ENCODE peak calls at places on chromosome 9, in eight cellular contexts. U is psoas muscle, G is GM13976, K is osteocyte, P is endothelial cell, D is brain microvascular endothelial cell, W is tibial artery, B is fibroblast of lung. O is an unnamed sample.

GRCh38 chr9:83754383-83754977 is 46.7 kb upstream of the UBQLN1 start:
- DNase-seq in W (no peak), G (peak; percentile 17), P (no peak), U (no peak), K (no peak), D (no peak), B (no peak), O (no peak)

GRCh38 chr9:78893758-78894157 is 596.8 kb downstream of the PSAT1 start:
- DNase-seq in U (no peak), P (no peak), G (no peak), W (no peak), B (no peak), K (no peak), D (no peak), O (no peak)

GRCh38 chr9:34396276-34397214 is 19.8 kb upstream of the MYORG start:
- DNase-seq in P (no peak), B (no peak), W (no peak), U (no peak), D (no peak), K (no peak), G (no peak), O (no peak)

GRCh38 chr9:16265671-16266070 is 604.8 kb downstream of the BNC2 start:
- DNase-seq in B (no peak), K (no peak), G (no peak), W (no peak), U (no peak), P (no peak), D (no peak), O (no peak)

GRCh38 chr9:94920439-94920951 is 194.0 kb downstream of the AOPEP start:
- DNase-seq in D (no peak), W (peak; percentile 91), K (no peak), B (peak; percentile 72), U (peak; percentile 72), G (no peak), P (no peak), O (no peak)

GRCh38 chr9:136627703-136628102 is 35.0 kb upstream of the EGFL7 start:
- DNase-seq in B (no peak), P (no peak), W (no peak), D (no peak), U (no peak), G (no peak), K (no peak), O (no peak)

GRCh38 chr9:89477811-89478583 is 19.9 kb downstream of the SEMA4D start:
- DNase-seq in B (no peak), P (peak; percentile 26), K (no peak), D (peak; percentile 22), G (no peak), W (no peak), U (no peak), O (no peak)

GRCh38 chr9:29796291-29796952 is 2223.1 kb upstream of the C9orf72 start:
- DNase-seq in B (no peak), K (no peak), G (no peak), W (no peak), D (no peak), P (no peak), U (no peak), O (no peak)

GRCh38 chr9:129567842-129568559 is 52.9 kb downstream of the C9orf50 start:
- DNase-seq in U (no peak), B (peak; percentile 62), W (peak; percentile 88), P (no peak), K (no peak), G (no peak), D (no peak), O (peak; percentile 65)

GRCh38 chr9:132896264-132896663 is 17.6 kb downstream of the SPACA9 start:
- DNase-seq in G (no peak), W (peak; percentile 44), K (no peak), B (no peak), D (no peak), U (no peak), P (no peak), O (no peak)

GRCh38 chr9:119938871-119939270 is 569.6 kb upstream of the BRINP1 start:
- DNase-seq in B (no peak), P (no peak), D (no peak), W (no peak), U (no peak), G (no peak), K (no peak), O (no peak)

GRCh38 chr9:77224750-77225312 is 47.5 kb downstream of the VPS13A start:
- DNase-seq in D (peak; percentile 31), B (peak; percentile 60), K (no peak), U (no peak), G (no peak), W (no peak), P (no peak), O (no peak)

GRCh38 chr9:35605336-35606137 is 475 bp downstream of the TESK1 start:
- DNase-seq in D (no peak), B (no peak), K (no peak), U (peak; percentile 70), W (no peak), G (peak; percentile 61), P (peak; percentile 27), O (peak; percentile 9)

GRCh38 chr9:14633148-14633547 is 60.1 kb downstream of the ZDHHC21 start:
- DNase-seq in W (no peak), U (no peak), P (no peak), B (no peak), G (no peak), D (no peak), K (no peak), O (no peak)

GRCh38 chr9:70746316-70746715 is 331.9 kb upstream of the KLF9 start:
- DNase-seq in D (no peak), K (no peak), W (no peak), G (no peak), P (no peak), U (no peak), B (no peak), O (no peak)

GRCh38 chr9:93665566-93666278 is 89.3 kb downstream of the PHF2 start:
- DNase-seq in P (no peak), U (peak; percentile 47), W (peak; percentile 61), K (no peak), G (no peak), B (no peak), D (no peak), O (no peak)

GRCh38 chr9:9552665-9553064 is 1060.1 kb downstream of the PTPRD start:
- DNase-seq in K (no peak), G (no peak), P (no peak), W (no peak), B (no peak), D (no peak), U (no peak), O (no peak)

GRCh38 chr9:22136446-22137140 is 127.5 kb upstream of the CDKN2B start:
- DNase-seq in W (no peak), D (peak; percentile 93), B (peak; percentile 59), K (no peak), G (no peak), U (no peak), P (no peak), O (no peak)

GRCh38 chr9:137694962-137695875 is 76.4 kb downstream of the EHMT1 start:
- DNase-seq in K (no peak), P (peak; percentile 79), G (peak; percentile 75), W (no peak), D (peak; percentile 24), U (peak; percentile 76), B (peak; percentile 27), O (peak; percentile 17)

GRCh38 chr9:81045658-81046057 is 643.7 kb downstream of the TLE1 start:
- DNase-seq in U (no peak), G (no peak), D (no peak), P (no peak), B (no peak), K (no peak), W (no peak), O (no peak)

GRCh38 chr9:26725573-26725972 is 167.0 kb downstream of the CAAP1 start:
- DNase-seq in K (no peak), D (no peak), B (no peak), G (no peak), W (no peak), P (no peak), U (no peak), O (no peak)

GRCh38 chr9:91781906-91782305 is 168.1 kb downstream of the ROR2 start:
- DNase-seq in D (no peak), K (peak; percentile 68), G (no peak), W (no peak), P (no peak), B (no peak), U (no peak), O (no peak)
- TF ChIP-seq CTCF in D (no peak), K (no peak), G (no peak), W (no peak), P (no peak), B (no peak), U (no peak), O (no peak)

GRCh38 chr9:31136524-31136923 is 1247.9 kb upstream of the ACO1 start:
- DNase-seq in K (no peak), P (no peak), G (no peak), B (no peak), D (no peak), W (no peak), U (no peak), O (no peak)

GRCh38 chr9:31137850-31138160 is 1246.6 kb upstream of the ACO1 start:
- DNase-seq in B (no peak), W (no peak), K (no peak), D (no peak), P (no peak), G (no peak), U (no peak), O (no peak)

GRCh38 chr9:31142456-31142855 is 1242.0 kb upstream of the ACO1 start:
- DNase-seq in K (no peak), G (no peak), W (no peak), D (no peak), P (no peak), B (no peak), U (no peak), O (no peak)

GRCh38 chr9:31137151-31137849 is 1247.1 kb upstream of the ACO1 start:
- DNase-seq in P (no peak), W (no peak), B (peak; percentile 90), D (peak; percentile 76), K (no peak), G (no peak), U (no peak), O (peak; percentile 46)

DNA sequence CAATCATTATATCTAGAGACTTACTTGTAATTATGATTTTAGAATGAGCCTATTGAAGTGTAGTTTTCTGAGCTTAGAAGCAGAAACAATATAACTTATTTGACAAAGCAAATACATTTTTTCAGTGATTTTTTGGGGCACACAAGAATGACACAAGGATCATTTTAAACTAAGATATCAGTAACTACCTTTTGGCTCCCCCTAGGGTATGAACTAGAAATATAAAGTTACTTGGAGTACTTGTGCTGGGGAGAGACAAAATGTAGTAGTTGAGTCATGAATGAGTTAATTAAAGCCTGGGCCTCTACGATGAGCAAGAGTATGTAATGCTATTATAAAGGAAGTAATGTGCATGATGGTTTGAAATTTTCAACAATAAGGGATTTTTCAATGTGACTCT is 1244.1 kb upstream of the ACO1 start:
- DNase-seq in W (no peak), U (no peak), D (no peak), G (no peak), B (peak; percentile 27), P (no peak), K (no peak), O (no peak)
- TF ChIP-seq CTCF in W (no peak), U (no peak), D (peak; percentile 37), G (peak; percentile 26), B (no peak), P (peak; percentile 47), K (peak; percentile 36), O (no peak)

GRCh38 chr9:97109194-97109811 is 70.4 kb upstream of the CTSV start:
- DNase-seq in W (no peak), K (no peak), P (peak; percentile 50), D (peak; percentile 35), G (peak; percentile 34), U (no peak), B (peak; percentile 31), O (peak; percentile 64)
- TF ChIP-seq CTCF in W (no peak), K (peak; percentile 38), P (peak; percentile 19), D (peak; percentile 73), G (peak; percentile 61), U (peak; percentile 56), B (peak; percentile 25), O (peak; percentile 38)

GRCh38 chr9:126722252-126722921 is 82.5 kb upstream of the ZBTB43 start:
- DNase-seq in B (peak; percentile 13), U (peak; percentile 80), D (peak; percentile 37), W (peak; percentile 80), P (peak; percentile 85), G (peak; percentile 94), K (peak; percentile 93), O (peak; percentile 77)
- TF ChIP-seq CTCF in B (no peak), U (no peak), D (no peak), W (no peak), P (no peak), G (no peak), K (no peak), O (no peak)